ENCODE peak calls at places on chromosomes 2 and 18, in seven cellular contexts. A is esophagus mucosa; X is activated B cell treated with CpG ODN at 0.5 μM for 24 hours; R is sciatic nerve; M is CD4-positive, CD25-positive, alpha-beta regulatory T cell; C is gastroesophageal sphincter; H is activated naive CD8-positive, alpha-beta T cell treated with anti-CD3 and anti-CD28 coated beads, Interleukin-2, amount 50 U/mL, for 24 hours. S is an unnamed sample.

GRCh38 chr2:218755198-218755566 is 26.8 kb upstream of the CYP27A1 start:
- ATAC-seq in R (no peak), A (no peak), M (no peak), X (no peak), H (no peak), C (no peak), S (no peak)

GRCh38 chr2:177252808-177253531 is 11.6 kb downstream of the NFE2L2 start:
- ATAC-seq in A (peak), R (no peak), X (no peak), M (no peak), H (no peak), C (no peak), S (no peak)

GRCh38 chr18:75489493-75490190 is 62.1 kb upstream of the SMIM21 start:
- ATAC-seq in X (no peak), M (no peak), A (peak), H (no peak), C (no peak), R (peak), S (no peak)

GRCh38 chr2:28691774-28692281 is 59.8 kb upstream of the PPP1CB start:
- ATAC-seq in M (no peak), H (no peak), X (no peak), C (peak), R (peak), A (no peak), S (no peak)

GRCh38 chr18:23648930-23649622 is 13.6 kb downstream of the ANKRD29 start:
- ATAC-seq in R (no peak), A (no peak), M (no peak), C (no peak), H (no peak), X (no peak), S (no peak)

GRCh38 chr18:995641-996040 is 91.0 kb downstream of the ADCYAP1 start:
- ATAC-seq in M (no peak), R (no peak), X (no peak), C (no peak), A (no peak), H (no peak), S (no peak)

GRCh38 chr2:219557791-219558785 is 13.3 kb downstream of the OBSL1 start:
- ATAC-seq in C (no peak), X (no peak), R (no peak), A (no peak), M (no peak), H (no peak), S (no peak)

GRCh38 chr2:170949415-170949814 is 20.4 kb downstream of the GORASP2 start:
- ATAC-seq in H (no peak), M (no peak), C (no peak), X (no peak), R (no peak), A (no peak), S (no peak)

GRCh38 chr2:15302154-15302553 is 259.0 kb downstream of the NBAS start:
- ATAC-seq in C (no peak), A (no peak), M (no peak), X (no peak), H (no peak), R (no peak), S (no peak)

GRCh38 chr2:238285653-238286082 is 2.7 kb downstream of the PER2 start:
- ATAC-seq in M (no peak), C (peak), X (no peak), H (no peak), R (peak), A (peak), S (no peak)

GRCh38 chr2:120205901-120206581 is 17.2 kb downstream of the TMEM185B start:
- ATAC-seq in A (peak), C (no peak), H (peak), X (peak), R (no peak), M (no peak), S (no peak)

GRCh38 chr2:235493402-235493774 is 455 bp upstream of the AGAP1 start:
- ATAC-seq in X (no peak), C (peak), M (no peak), A (no peak), H (no peak), R (peak), S (no peak)

GRCh38 chr18:58649966-58650816 is 21.1 kb upstream of the MALT1 start:
- ATAC-seq in H (peak), C (no peak), M (peak), R (no peak), A (no peak), X (peak), S (peak)

GRCh38 chr2:241081190-241081642 is 20.9 kb downstream of the MTERF4 start:
- ATAC-seq in H (no peak), A (peak), X (no peak), C (no peak), R (peak), M (no peak), S (no peak)

GRCh38 chr2:118661184-118661583 is 186.3 kb downstream of the EN1 start:
- ATAC-seq in M (no peak), H (no peak), R (no peak), C (no peak), X (no peak), A (no peak), S (no peak)

GRCh38 chr2:230268606-230269222 is 43.2 kb downstream of the SP140 start:
- ATAC-seq in X (no peak), C (no peak), H (peak), A (no peak), R (peak), M (no peak), S (peak)

GRCh38 chr2:83081835-83082522 is 1377.1 kb downstream of the SUCLG1 start:
- ATAC-seq in H (no peak), X (no peak), R (no peak), A (peak), M (no peak), C (peak), S (no peak)

GRCh38 chr2:142868281-142868762 is 9.1 kb upstream of the KYNU start:
- ATAC-seq in X (peak), M (peak), R (peak), H (peak), A (peak), C (peak), S (peak)

GRCh38 chr18:55249572-55249971 is 290.3 kb upstream of the CCDC68 start:
- ATAC-seq in C (no peak), X (peak), R (no peak), H (peak), M (no peak), A (no peak), S (peak)

GRCh38 chr18:48548404-48548771 is 9.6 kb downstream of the CTIF start:
- ATAC-seq in R (peak), C (peak), H (no peak), A (peak), M (no peak), X (no peak), S (no peak)

GRCh38 chr2:3076848-3077735 is 300.5 kb downstream of the EIPR1 start:
- ATAC-seq in R (no peak), C (no peak), A (no peak), M (no peak), H (no peak), X (no peak), S (no peak)

GRCh38 chr18:48003426-48004349 is 73.2 kb upstream of the SMAD2 start:
- ATAC-seq in A (peak), R (peak), X (no peak), H (peak), C (no peak), M (no peak), S (peak)

GRCh38 chr2:95333888-95334338 is 36.8 kb downstream of the KCNIP3 start:
- ATAC-seq in C (peak), A (peak), H (no peak), X (no peak), R (peak), M (no peak), S (no peak)

S was measured in stimulated activated memory B cell treated with anti-CD40 and anti-IgM and Interleukin-4, amounts not matched to agents 10 μg/mL and 1 μg/mL and 100 μg/mL, for 72 hours.